ENCODE peak calls at places on chromosomes 4 and X, in five cellular contexts. R, Y, E, J and B are unnamed samples.
A peak's percentile ranks its signal among the peaks of the same experiment; 100 is the strongest.

GRCh38 chr4:106708604-106708876 is 327.6 kb downstream of the DKK2 start:
- DNase-seq in R (no peak), Y (no peak), E (no peak), J (no peak), B (no peak)

GRCh38 chrX:128007882-128008281 is 44.3 kb downstream of the ACTRT1 start:
- DNase-seq in R (no peak), Y (no peak), E (no peak), J (no peak), B (no peak)

GRCh38 chr4:3285558-3286334 is 7.1 kb upstream of the RGS12 start:
- DNase-seq in R (no peak), Y (no peak), E (peak; percentile 54), J (peak; percentile 59), B (no peak)

GRCh38 chr4:150181536-150181935 is 103.3 kb downstream of the DCLK2 start:
- DNase-seq in R (no peak), Y (no peak), E (no peak), J (no peak), B (no peak)

GRCh38 chr4:137664416-137664815 is 132.1 kb upstream of the PCDH18 start:
- DNase-seq in R (no peak), Y (no peak), E (no peak), J (no peak), B (no peak)

GRCh38 chr4:177367336-177367735 is 57.7 kb downstream of the NEIL3 start:
- DNase-seq in R (no peak), Y (no peak), E (no peak), J (no peak), B (no peak)

GRCh38 chrX:14528629-14529287 is 578 bp upstream of the GLRA2 start:
- DNase-seq in R (peak; percentile 20), Y (peak; percentile 71), E (peak; percentile 51), J (peak; percentile 86), B (peak; percentile 87)

GRCh38 chr4:33998204-33998603 is 2246.1 kb downstream of the ARAP2 start:
- DNase-seq in R (no peak), Y (no peak), E (no peak), J (no peak), B (no peak)

GRCh38 chr4:16532240-16532990 is 306.1 kb upstream of the TAPT1 start:
- DNase-seq in R (no peak), Y (peak; percentile 11), E (no peak), J (no peak), B (no peak)

GRCh38 chrX:24378706-24379105 is 18.3 kb downstream of the SUPT20HL1 start:
- DNase-seq in R (no peak), Y (no peak), E (no peak), J (no peak), B (no peak)

GRCh38 chr4:143513314-143514211 is at the start of gene SMARCA5:
- DNase-seq in R (peak; percentile 97), Y (peak; percentile 99), E (peak; percentile 98), J (peak; percentile 97), B (peak; percentile 97)

GRCh38 chrX:35351212-35351611 is 408.6 kb downstream of the FAM47B start:
- DNase-seq in R (no peak), Y (no peak), E (no peak), J (no peak), B (no peak)

GRCh38 chrX:29397506-29397905 is 810.3 kb downstream of the IL1RAPL1 start:
- DNase-seq in R (no peak), Y (no peak), E (no peak), J (no peak), B (no peak)

GRCh38 chr4:113851816-113852215 is 90.3 kb upstream of the CAMK2D start:
- DNase-seq in R (no peak), Y (no peak), E (no peak), J (no peak), B (no peak)

DNA sequence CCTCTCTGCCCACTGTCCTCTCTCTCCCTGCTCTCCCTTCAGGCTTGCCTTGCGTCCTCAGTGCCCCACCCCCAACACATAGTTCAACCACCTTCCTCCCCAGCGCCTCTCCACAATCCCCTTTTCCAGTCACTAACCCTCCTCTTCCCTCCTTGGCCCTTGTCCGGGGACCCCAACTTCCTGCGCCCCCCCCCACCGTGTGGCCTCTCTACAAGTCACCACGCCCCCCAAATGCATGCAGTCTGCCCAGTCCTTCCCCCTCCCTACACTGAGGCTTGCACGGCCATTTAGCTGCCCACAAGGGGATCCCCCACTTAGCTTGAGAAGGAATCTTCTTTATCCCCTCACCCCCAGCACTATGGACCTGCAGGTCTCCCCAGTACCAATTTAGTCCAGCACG is 569 bp downstream of the CXCR3 start:
- DNase-seq in R (no peak), Y (no peak), E (no peak), J (peak; percentile 30), B (no peak)
- H3K4me1 ChIP-seq in R (no peaks in the 10 kb centered on the region), Y (no peaks in the 10 kb centered on the region), E (peaks cover 6% of the 10 kb centered on the region), J (peaks cover 32% of the 10 kb centered on the region), B (peaks cover 4% of the 10 kb centered on the region)

GRCh38 chrX:71607488-71607887 is 10.8 kb downstream of the CXCR3 start:
- DNase-seq in R (no peak), Y (no peak), E (no peak), J (no peak), B (no peak)
- H3K4me1 ChIP-seq in R (no peaks in the 10 kb centered on the region), Y (no peaks in the 10 kb centered on the region), E (no peaks in the 10 kb centered on the region), J (no peaks in the 10 kb centered on the region), B (no peaks in the 10 kb centered on the region)

DNA sequence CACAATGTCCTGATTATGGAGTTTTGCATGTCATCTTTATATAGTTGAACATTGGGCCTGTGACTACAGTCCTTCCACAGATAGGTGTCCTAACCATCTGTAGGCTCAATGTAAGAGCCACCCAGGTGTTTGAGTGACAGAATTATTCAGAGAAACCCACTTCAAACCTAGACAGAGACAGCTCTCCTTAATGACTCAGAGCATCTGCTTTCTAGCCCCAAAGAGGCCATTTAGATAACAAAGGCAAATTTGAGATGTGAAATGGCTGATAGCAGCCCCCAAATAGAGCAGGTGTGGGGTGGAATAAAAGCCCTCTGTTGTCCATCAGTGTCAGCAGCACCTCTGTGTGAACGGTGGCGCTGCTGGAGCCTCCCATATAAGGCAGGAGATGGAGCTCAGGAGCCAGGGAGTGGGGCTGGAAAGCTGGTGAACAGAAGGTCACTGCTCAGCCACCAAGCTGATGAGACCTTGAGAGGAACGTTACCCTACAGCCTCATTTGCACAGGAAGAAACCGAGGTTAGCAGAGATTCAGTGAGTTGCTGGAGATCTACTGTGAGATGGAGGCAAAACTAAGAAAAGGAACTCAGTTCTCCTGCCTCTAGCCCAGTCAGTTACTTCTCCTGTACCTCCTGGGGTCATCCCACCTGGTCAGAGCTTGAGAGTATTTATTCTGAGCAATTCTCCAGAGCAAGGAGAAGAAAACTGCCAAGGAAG is 153.3 kb upstream of the LNX1 start:
- DNase-seq in R (no peak), Y (no peak), E (no peak), J (no peak), B (no peak)
- H3K4me1 ChIP-seq in R (no peaks in the 10 kb centered on the region), Y (no peaks in the 10 kb centered on the region), E (no peaks in the 10 kb centered on the region), J (no peaks in the 10 kb centered on the region), B (no peaks in the 10 kb centered on the region)

DNA sequence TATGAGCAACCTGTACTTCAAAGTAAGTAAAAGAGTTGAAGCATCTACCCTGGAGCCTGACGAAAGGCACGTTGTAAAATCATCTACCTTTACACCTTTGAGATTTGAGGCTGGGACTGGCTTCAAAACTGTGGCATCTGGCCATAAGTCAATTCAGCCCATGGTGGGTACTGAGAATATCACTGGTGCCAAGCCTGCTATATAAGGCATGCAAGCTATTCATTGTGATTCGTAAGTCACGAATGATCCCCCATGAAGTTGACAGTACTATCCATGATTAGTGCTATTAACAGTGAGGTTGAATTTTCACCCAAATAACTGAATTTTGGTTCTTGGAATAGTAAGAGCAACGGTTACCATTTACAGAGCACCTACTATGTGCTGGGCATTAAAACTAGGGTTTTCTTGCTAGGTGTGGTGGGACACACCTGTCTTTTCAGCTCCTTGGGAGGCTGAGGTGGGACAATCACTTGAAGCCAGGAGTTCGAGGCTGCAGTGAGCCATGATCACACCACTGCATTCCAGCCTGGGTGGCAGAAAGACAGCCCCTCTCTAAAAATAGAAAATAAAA is 39.8 kb downstream of the IRF2 start:
- DNase-seq in R (no peak), Y (no peak), E (no peak), J (no peak), B (no peak)
- H3K4me1 ChIP-seq in R (no peaks in the 10 kb centered on the region), Y (peaks cover 5% of the 10 kb centered on the region), E (peaks cover 11% of the 10 kb centered on the region), J (peaks cover 31% of the 10 kb centered on the region), B (no peaks in the 10 kb centered on the region)

DNA sequence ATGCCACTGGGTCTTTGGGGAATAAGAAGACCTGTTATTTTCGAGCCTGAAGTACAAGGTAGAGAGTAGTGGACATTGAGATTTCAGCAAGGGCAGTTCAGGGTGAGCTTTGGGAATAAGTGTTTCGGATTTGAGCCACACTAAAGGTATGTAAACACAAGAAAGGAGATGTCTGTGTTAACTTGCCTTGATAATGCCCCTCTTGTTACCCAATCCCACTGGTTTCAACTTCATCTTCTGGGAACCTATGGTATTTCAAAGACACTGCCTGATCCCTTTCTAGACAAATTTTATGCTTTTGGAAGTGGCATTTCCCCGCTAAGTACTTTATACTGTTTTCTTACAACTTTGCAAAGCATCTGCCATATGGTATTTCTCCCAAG is 79.4 kb downstream of the SLC9A6 start:
- DNase-seq in R (no peak), Y (no peak), E (no peak), J (no peak), B (no peak)
- H3K4me1 ChIP-seq in R (no peaks in the 10 kb centered on the region), Y (no peaks in the 10 kb centered on the region), E (no peaks in the 10 kb centered on the region), J (peaks cover 7% of the 10 kb centered on the region), B (no peaks in the 10 kb centered on the region)